ENCODE peak calls at places on chromosomes 6 and 20, in seven cellular contexts. I, U, O, Y, Q, F and T are unnamed samples.

GRCh38 chr6:130575557-130575956 is 209.7 kb downstream of the TMEM200A start:
- DNase-seq in I (no peak), U (no peak), O (no peak), Y (no peak), Q (no peak), F (no peak), T (no peak)

GRCh38 chr6:43570876-43571441 is 4.9 kb downstream of the XPO5 start:
- DNase-seq in I (no peak), U (no peak), O (peak), Y (no peak), Q (no peak), F (no peak), T (no peak)

GRCh38 chr6:114020223-114020622 is 49.3 kb upstream of the HDAC2 start:
- DNase-seq in I (no peak), U (no peak), O (no peak), Y (no peak), Q (no peak), F (peak), T (no peak)

GRCh38 chr6:137191238-137191637 is 17.8 kb upstream of the IL22RA2 start:
- DNase-seq in I (no peak), U (no peak), O (no peak), Y (no peak), Q (no peak), F (no peak), T (no peak)

GRCh38 chr6:2412731-2413130 is 167.3 kb upstream of the GMDS start:
- DNase-seq in I (no peak), U (no peak), O (peak), Y (no peak), Q (no peak), F (no peak), T (no peak)

GRCh38 chr6:39804666-39805065 is 12.5 kb downstream of the DAAM2 start:
- DNase-seq in I (no peak), U (no peak), O (no peak), Y (no peak), Q (no peak), F (no peak), T (no peak)

GRCh38 chr6:111603648-111604047 is 2.0 kb downstream of the TRAF3IP2 start:
- DNase-seq in I (no peak), U (no peak), O (peak), Y (no peak), Q (no peak), F (no peak), T (no peak)

GRCh38 chr6:16064687-16065086 is 64.2 kb upstream of the MYLIP start:
- DNase-seq in I (no peak), U (no peak), O (no peak), Y (no peak), Q (no peak), F (no peak), T (no peak)

GRCh38 chr20:57783956-57784837 is 74.4 kb upstream of the PMEPA1 start:
- DNase-seq in I (no peak), U (peak), O (no peak), Y (no peak), Q (peak), F (no peak), T (no peak)